ENCODE peak calls at places on chromosome 12, in six cellular contexts. G is head of caudate nucleus; A is iris pigment epithelial cell; M is cortex of kidney; R is substantia nigra; O is stimulated activated CD4-positive, alpha-beta T cell treated with anti-CD3 and anti-CD28 coated beads, Interleukin-4, amount 100 ng/mL, for 1 hour. Q is an unnamed sample.

GRCh38 chr12:132506328-132506727 is 16.4 kb downstream of the FBRSL1 start:
- DNase-seq in G (no peak), O (no peak), R (no peak), M (no peak), A (no peak), Q (no peak)

GRCh38 chr12:75977952-75978671 is 53.5 kb downstream of the PHLDA1 start:
- DNase-seq in O (peak), G (peak), A (peak), M (no peak), R (no peak), Q (peak)

GRCh38 chr12:95977764-95978305 is 18.3 kb downstream of the HAL start:
- DNase-seq in M (no peak), O (no peak), G (no peak), A (no peak), R (no peak), Q (no peak)

GRCh38 chr12:112239881-112240280 is 114.5 kb downstream of the TRAFD1 start:
- DNase-seq in G (no peak), M (no peak), R (no peak), O (no peak), A (peak), Q (no peak)

GRCh38 chr12:12716151-12716844 is 870 bp upstream of the CDKN1B start:
- DNase-seq in R (no peak), O (no peak), M (no peak), G (no peak), A (peak), Q (no peak)

GRCh38 chr12:96233941-96234461 is 39.8 kb downstream of the ELK3 start:
- DNase-seq in M (no peak), O (no peak), G (peak), R (peak), A (peak), Q (no peak)

GRCh38 chr12:34391771-34392581 is 369.7 kb downstream of the ALG10 start:
- DNase-seq in A (no peak), M (no peak), O (no peak), R (no peak), G (peak), Q (no peak)

GRCh38 chr12:108757842-108758241 is 26.5 kb upstream of the CORO1C start:
- DNase-seq in M (no peak), R (no peak), O (no peak), A (no peak), G (no peak), Q (no peak)

GRCh38 chr12:43835656-43836454 is at the start of gene TMEM117:
- DNase-seq in A (peak), M (peak), O (peak), R (no peak), G (peak), Q (peak)

GRCh38 chr12:30696486-30696885 is 817 bp upstream of the IPO8 start:
- DNase-seq in G (no peak), R (no peak), A (no peak), O (no peak), M (no peak), Q (no peak)

GRCh38 chr12:25903603-25904245 is 54.8 kb upstream of the RASSF8 start:
- DNase-seq in R (no peak), A (no peak), G (no peak), O (no peak), M (no peak), Q (no peak)

GRCh38 chr12:120887253-120888043 is 16.7 kb downstream of the SPPL3 start:
- DNase-seq in G (no peak), R (no peak), O (peak), A (no peak), M (no peak), Q (no peak)

GRCh38 chr12:92827836-92828431 is 101.2 kb downstream of the EEA1 start:
- DNase-seq in R (no peak), G (no peak), A (peak), M (no peak), O (peak), Q (peak)

GRCh38 chr12:79409562-79409961 is 281.2 kb downstream of the PAWR start:
- DNase-seq in M (no peak), O (no peak), G (no peak), A (peak), R (no peak), Q (no peak)

GRCh38 chr12:24066865-24067264 is 117.4 kb upstream of the SOX5 start:
- DNase-seq in G (no peak), M (no peak), O (no peak), A (peak), R (no peak), Q (no peak)

GRCh38 chr12:2341871-2342270 is 289.1 kb downstream of the CACNA1C start:
- DNase-seq in A (peak), O (no peak), G (no peak), M (no peak), R (no peak), Q (no peak)

GRCh38 chr12:47307680-47308399 is 228.1 kb upstream of the AMIGO2 start:
- DNase-seq in M (no peak), G (no peak), A (peak), R (no peak), O (peak), Q (no peak)

GRCh38 chr12:120583478-120584030 is 2.4 kb upstream of the POP5 start:
- DNase-seq in G (peak), O (peak), R (no peak), M (no peak), A (peak), Q (peak)

GRCh38 chr12:90102957-90103652 is 394.5 kb upstream of the ATP2B1 start:
- DNase-seq in A (peak), G (no peak), M (no peak), R (no peak), O (no peak), Q (no peak)

Q was measured in neural crest cell.